ENCODE peak calls at places on chromosomes 6 and 20, in four cellular contexts. One of them, this sample, is unnamed.

GRCh38 chr20:62953839-62954703 is 1.6 kb downstream of the SLC17A9 start:
- DNase-seq in amniotic stem cell: no peak
- DNase-seq in fibroblast of lung: peak; percentile 78
- DNase-seq in globus pallidus: peak; percentile 59
- DNase-seq in this sample: peak; percentile 29

GRCh38 chr20:11216451-11217314 is 542.9 kb upstream of the JAG1 start:
- DNase-seq in amniotic stem cell: peak; percentile 35
- DNase-seq in globus pallidus: no peak
- DNase-seq in fibroblast of lung: peak; percentile 27
- DNase-seq in this sample: no peak

GRCh38 chr20:8449120-8449519 is 317.1 kb downstream of the PLCB1 start:
- DNase-seq in amniotic stem cell: no peak
- DNase-seq in globus pallidus: no peak
- DNase-seq in fibroblast of lung: no peak
- DNase-seq in this sample: no peak

GRCh38 chr6:91653954-91654843 is 1067.3 kb upstream of the MAP3K7 start:
- DNase-seq in globus pallidus: no peak
- DNase-seq in amniotic stem cell: no peak
- DNase-seq in fibroblast of lung: peak; percentile 1
- DNase-seq in this sample: no peak

GRCh38 chr20:4713401-4713800 is 8.3 kb upstream of the PRND start:
- DNase-seq in globus pallidus: no peak
- DNase-seq in fibroblast of lung: no peak
- DNase-seq in amniotic stem cell: no peak
- DNase-seq in this sample: no peak

GRCh38 chr6:151958332-151958731 is 150.8 kb downstream of the ESR1 start:
- DNase-seq in amniotic stem cell: peak; percentile 34
- DNase-seq in fibroblast of lung: no peak
- DNase-seq in globus pallidus: no peak
- DNase-seq in this sample: peak; percentile 48

GRCh38 chr20:49349678-49350077 is 71.8 kb upstream of the ZNFX1 start:
- DNase-seq in globus pallidus: no peak
- DNase-seq in fibroblast of lung: no peak
- DNase-seq in amniotic stem cell: no peak
- DNase-seq in this sample: no peak

GRCh38 chr6:2434116-2434515 is 188.7 kb upstream of the GMDS start:
- DNase-seq in fibroblast of lung: no peak
- DNase-seq in globus pallidus: no peak
- DNase-seq in amniotic stem cell: no peak
- DNase-seq in this sample: no peak

GRCh38 chr6:40674170-40674569 is 87.0 kb upstream of the LRFN2 start:
- DNase-seq in globus pallidus: no peak
- DNase-seq in amniotic stem cell: no peak
- DNase-seq in fibroblast of lung: no peak
- DNase-seq in this sample: no peak

GRCh38 chr6:33000053-33000452 is 9.3 kb downstream of the HLA-DOA start:
- DNase-seq in fibroblast of lung: no peak
- DNase-seq in amniotic stem cell: no peak
- DNase-seq in globus pallidus: no peak
- DNase-seq in this sample: no peak

GRCh38 chr20:50169329-50169823 is 15.9 kb upstream of the PEDS1 start:
- DNase-seq in globus pallidus: peak; percentile 75
- DNase-seq in amniotic stem cell: peak; percentile 21
- DNase-seq in fibroblast of lung: peak; percentile 82
- DNase-seq in this sample: peak; percentile 70

GRCh38 chr6:106512048-106512957 is 117.0 kb downstream of the RTN4IP1 start:
- DNase-seq in fibroblast of lung: peak; percentile 56
- DNase-seq in amniotic stem cell: no peak
- DNase-seq in globus pallidus: no peak
- DNase-seq in this sample: no peak

GRCh38 chr6:151445482-151445881 is 6.4 kb downstream of the RMND1 start:
- DNase-seq in globus pallidus: no peak
- DNase-seq in fibroblast of lung: peak; percentile 58
- DNase-seq in amniotic stem cell: peak; percentile 45
- DNase-seq in this sample: no peak

GRCh38 chr20:8389381-8390368 is 257.6 kb downstream of the PLCB1 start:
- DNase-seq in globus pallidus: peak; percentile 51
- DNase-seq in fibroblast of lung: peak; percentile 81
- DNase-seq in amniotic stem cell: peak; percentile 48
- DNase-seq in this sample: peak; percentile 20

GRCh38 chr6:11231564-11232176 is 798 bp downstream of the NEDD9 start:
- DNase-seq in amniotic stem cell: no peak
- DNase-seq in globus pallidus: peak; percentile 55
- DNase-seq in fibroblast of lung: peak; percentile 15
- DNase-seq in this sample: peak; percentile 68

GRCh38 chr6:133571681-133572080 is 317.2 kb upstream of the TCF21 start:
- DNase-seq in fibroblast of lung: no peak
- DNase-seq in globus pallidus: no peak
- DNase-seq in amniotic stem cell: no peak
- DNase-seq in this sample: peak; percentile 53

GRCh38 chr20:60136640-60137411 is 178.6 kb downstream of the CDH26 start:
- DNase-seq in amniotic stem cell: no peak
- DNase-seq in fibroblast of lung: no peak
- DNase-seq in globus pallidus: no peak
- DNase-seq in this sample: no peak

GRCh38 chr20:542777-543368 is 717 bp downstream of the CSNK2A1 start:
- DNase-seq in globus pallidus: peak; percentile 9
- DNase-seq in amniotic stem cell: no peak
- DNase-seq in fibroblast of lung: no peak
- DNase-seq in this sample: no peak

GRCh38 chr20:57714409-57715267 is 4.8 kb upstream of the PMEPA1 start:
- DNase-seq in fibroblast of lung: peak; percentile 66
- DNase-seq in globus pallidus: no peak
- DNase-seq in amniotic stem cell: peak; percentile 39
- DNase-seq in this sample: peak; percentile 55

GRCh38 chr20:37276494-37277252 is 12.8 kb upstream of the MANBAL start:
- DNase-seq in globus pallidus: no peak
- DNase-seq in fibroblast of lung: peak; percentile 95
- DNase-seq in amniotic stem cell: peak; percentile 72
- DNase-seq in this sample: peak; percentile 52

GRCh38 chr20:19347943-19348456 is 135.6 kb downstream of the SLC24A3 start:
- DNase-seq in amniotic stem cell: no peak
- DNase-seq in fibroblast of lung: no peak
- DNase-seq in globus pallidus: no peak
- DNase-seq in this sample: no peak

GRCh38 chr20:38564680-38565079 is 16.3 kb upstream of the ADIG start:
- DNase-seq in fibroblast of lung: no peak
- DNase-seq in amniotic stem cell: no peak
- DNase-seq in globus pallidus: no peak
- DNase-seq in this sample: no peak

GRCh38 chr20:35568645-35569044 is 26.8 kb downstream of the ERGIC3 start:
- DNase-seq in fibroblast of lung: no peak
- DNase-seq in amniotic stem cell: no peak
- DNase-seq in globus pallidus: no peak
- DNase-seq in this sample: no peak

GRCh38 chr6:112029045-112029822 is 24.7 kb upstream of the CCN6 start:
- DNase-seq in globus pallidus: peak; percentile 51
- DNase-seq in fibroblast of lung: peak; percentile 77
- DNase-seq in amniotic stem cell: peak; percentile 21
- DNase-seq in this sample: peak; percentile 69

GRCh38 chr6:152309648-152310047 is 327.5 kb downstream of the SYNE1 start:
- DNase-seq in fibroblast of lung: no peak
- DNase-seq in globus pallidus: no peak
- DNase-seq in amniotic stem cell: no peak
- DNase-seq in this sample: no peak

GRCh38 chr20:49285813-49286494 is 8.1 kb upstream of the ZNFX1 start:
- DNase-seq in amniotic stem cell: no peak
- DNase-seq in globus pallidus: no peak
- DNase-seq in fibroblast of lung: no peak
- DNase-seq in this sample: no peak

GRCh38 chr6:102402635-102403329 is 1009.3 kb downstream of the GRIK2 start:
- DNase-seq in amniotic stem cell: no peak
- DNase-seq in fibroblast of lung: no peak
- DNase-seq in globus pallidus: no peak
- DNase-seq in this sample: no peak

GRCh38 chr6:3409699-3410384 is 47.0 kb downstream of the SLC22A23 start:
- DNase-seq in amniotic stem cell: no peak
- DNase-seq in fibroblast of lung: no peak
- DNase-seq in globus pallidus: no peak
- DNase-seq in this sample: no peak

GRCh38 chr6:35417979-35418661 is 34.0 kb upstream of the FANCE start:
- DNase-seq in fibroblast of lung: no peak
- DNase-seq in amniotic stem cell: no peak
- DNase-seq in globus pallidus: peak; percentile 74
- DNase-seq in this sample: no peak

GRCh38 chr20:43655937-43656336 is 11.0 kb upstream of the MYBL2 start:
- DNase-seq in amniotic stem cell: no peak
- DNase-seq in globus pallidus: no peak
- DNase-seq in fibroblast of lung: no peak
- DNase-seq in this sample: no peak

GRCh38 chr20:12435254-12435653 is 517.6 kb downstream of the BTBD3 start:
- DNase-seq in fibroblast of lung: no peak
- DNase-seq in globus pallidus: no peak
- DNase-seq in amniotic stem cell: no peak
- DNase-seq in this sample: no peak

GRCh38 chr6:169156108-169156821 is 97.4 kb downstream of the THBS2 start:
- DNase-seq in amniotic stem cell: no peak
- DNase-seq in globus pallidus: no peak
- DNase-seq in fibroblast of lung: peak; percentile 44
- DNase-seq in this sample: no peak

GRCh38 chr20:37511605-37512275 is 9.3 kb upstream of the NNAT start:
- DNase-seq in fibroblast of lung: peak; percentile 49
- DNase-seq in amniotic stem cell: peak; percentile 29
- DNase-seq in globus pallidus: no peak
- DNase-seq in this sample: no peak

GRCh38 chr6:82056567-82056966 is 191.0 kb downstream of the IBTK start:
- DNase-seq in amniotic stem cell: no peak
- DNase-seq in globus pallidus: no peak
- DNase-seq in fibroblast of lung: no peak
- DNase-seq in this sample: no peak

GRCh38 chr6:123534264-123534663 is 102.5 kb downstream of the TRDN start:
- DNase-seq in globus pallidus: no peak
- DNase-seq in amniotic stem cell: no peak
- DNase-seq in fibroblast of lung: no peak
- DNase-seq in this sample: no peak

GRCh38 chr6:127879685-127880084 is 21.2 kb downstream of the THEMIS start:
- DNase-seq in amniotic stem cell: no peak
- DNase-seq in fibroblast of lung: peak; percentile 26
- DNase-seq in globus pallidus: no peak
- DNase-seq in this sample: no peak

GRCh38 chr20:14896569-14896968 is 559.2 kb upstream of the FLRT3 start:
- DNase-seq in fibroblast of lung: no peak
- DNase-seq in amniotic stem cell: no peak
- DNase-seq in globus pallidus: no peak
- DNase-seq in this sample: no peak

This sample was measured in foreskin melanocyte.